ENCODE peak calls at places on chromosomes 4 and X, in seven cellular contexts. B is A549; H is cardiac fibroblast; G is pancreas; U is CD8-positive, alpha-beta T cell; M is retinal pigment epithelial cell; X is esophagus muscularis mucosa. P is an unnamed sample.
A peak's percentile ranks its signal among the peaks of the same experiment; 100 is the strongest.

GRCh38 chr4:163331629-163332360 is 601 bp downstream of the NPY1R start:
- DNase-seq in H (peak; percentile 18), M (no peak), B (no peak), G (peak; percentile 78), X (no peak), U (no peak), P (no peak)

GRCh38 chr4:7805533-7806079 is 134.1 kb downstream of the AFAP1 start:
- DNase-seq in B (peak; percentile 95), X (no peak), H (peak; percentile 98), U (no peak), M (peak; percentile 95), G (no peak), P (peak; percentile 88)

GRCh38 chr4:65831828-65832227 is 161.5 kb upstream of the EPHA5 start:
- DNase-seq in X (no peak), H (no peak), U (no peak), B (no peak), M (no peak), G (no peak), P (no peak)

GRCh38 chr4:28469886-28470285 is 1609.2 kb downstream of the STIM2 start:
- DNase-seq in U (no peak), G (no peak), M (no peak), X (no peak), H (peak; percentile 78), B (no peak), P (no peak)

GRCh38 chrX:71216446-71216845 is 6.6 kb upstream of the GJB1 start:
- DNase-seq in U (no peak), G (no peak), M (no peak), X (no peak), B (no peak), H (no peak), P (no peak)

GRCh38 chrX:118698516-118699247 is 28.7 kb upstream of the IL13RA1 start:
- DNase-seq in G (no peak), U (no peak), B (no peak), H (peak; percentile 40), X (no peak), M (no peak), P (no peak)

GRCh38 chr4:26619784-26620183 is 35.9 kb downstream of the TBC1D19 start:
- DNase-seq in G (no peak), M (no peak), X (no peak), B (no peak), U (no peak), H (peak; percentile 65), P (peak; percentile 19)

GRCh38 chr4:108058685-108059440 is 69.2 kb downstream of the HADH start:
- DNase-seq in H (peak; percentile 69), M (no peak), G (no peak), B (no peak), U (no peak), X (no peak), P (no peak)

GRCh38 chrX:69107747-69108410 is 57.4 kb downstream of the PJA1 start:
- DNase-seq in M (no peak), H (no peak), X (no peak), G (peak; percentile 27), B (no peak), U (no peak), P (no peak)

GRCh38 chr4:1599491-1600210 is 84.5 kb downstream of the FAM53A start:
- DNase-seq in M (no peak), H (no peak), G (peak; percentile 36), U (no peak), B (no peak), X (no peak), P (no peak)

GRCh38 chrX:150570512-150570911 is 2.1 kb downstream of the MTM1 start:
- DNase-seq in B (no peak), G (no peak), M (no peak), U (no peak), X (no peak), H (no peak), P (no peak)

GRCh38 chr4:100362363-100362762 is 155.5 kb downstream of the EMCN start:
- DNase-seq in H (peak; percentile 36), X (no peak), M (no peak), U (no peak), G (no peak), B (no peak), P (no peak)

GRCh38 chr4:46508216-46508615 is 118.3 kb upstream of the GABRA2 start:
- DNase-seq in B (no peak), U (no peak), X (no peak), G (no peak), M (no peak), H (no peak), P (no peak)

GRCh38 chrX:154738013-154738738 is 12.7 kb downstream of the GAB3 start:
- DNase-seq in G (no peak), H (peak; percentile 90), B (no peak), X (no peak), M (no peak), U (peak; percentile 33), P (no peak)

GRCh38 chrX:1581132-1581531 is 10.3 kb upstream of the AKAP17A start:
- DNase-seq in U (peak; percentile 72), G (no peak), H (peak; percentile 71), M (no peak), X (peak; percentile 70), B (peak; percentile 84), P (no peak)

DNA sequence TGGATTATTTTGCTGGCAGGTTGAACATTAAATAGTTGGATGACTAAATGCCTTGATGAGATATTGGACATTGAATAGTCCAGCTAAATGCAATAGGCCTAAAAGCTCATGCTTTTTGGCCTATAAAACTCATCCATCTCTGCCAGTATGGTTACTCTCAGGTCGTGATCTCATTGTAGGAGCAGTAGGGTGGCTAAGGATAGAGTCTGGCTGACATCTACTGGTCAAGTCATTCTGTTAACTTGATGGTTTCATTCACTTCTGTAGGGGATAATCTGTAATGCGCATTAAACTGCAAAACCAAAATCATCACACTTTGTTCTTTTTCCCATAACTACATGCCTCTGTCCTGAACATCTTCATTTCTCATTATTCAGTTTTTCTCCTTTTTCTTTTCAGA is 227.0 kb downstream of the DKK2 start:
- DNase-seq in B (peak; percentile 20), H (peak; percentile 81), X (no peak), U (no peak), M (no peak), G (no peak), P (no peak)
- TF ChIP-seq CTCF in B (peak; percentile 39), H (peak; percentile 64), X (peak; percentile 35), U (no peak), M (peak; percentile 43), G (no peak), P (peak; percentile 31)

GRCh38 chrX:56763556-56764152 is 34.6 kb downstream of the NBDY start:
- DNase-seq in U (no peak), H (no peak), G (peak; percentile 79), B (no peak), X (no peak), M (peak; percentile 2), P (no peak)

GRCh38 chrX:56764975-56765791 is 36.1 kb downstream of the NBDY start:
- DNase-seq in H (no peak), B (no peak), U (no peak), M (no peak), X (peak; percentile 14), G (peak; percentile 15), P (no peak)

GRCh38 chrX:56762707-56763555 is 33.9 kb downstream of the NBDY start:
- DNase-seq in H (no peak), G (peak; percentile 38), M (no peak), B (no peak), U (no peak), X (no peak), P (no peak)

GRCh38 chrX:56765816-56766553 is 36.9 kb downstream of the NBDY start:
- DNase-seq in G (no peak), X (peak; percentile 17), H (peak; percentile 15), M (no peak), B (no peak), U (no peak), P (no peak)

GRCh38 chrX:56764153-56764974 is 35.3 kb downstream of the NBDY start:
- DNase-seq in G (peak; percentile 89), M (peak; percentile 39), X (peak; percentile 55), H (peak; percentile 79), U (peak; percentile 58), B (peak; percentile 73), P (no peak)
- H3K4me3 ChIP-seq in G (peak overlapping the region; percentile 38), M (peak overlapping the region; percentile 40), X (peak overlapping the region; percentile 72), H (no peak overlapping the region), U (peak overlapping the region; percentile 35), B (no peak overlapping the region), P (peak overlapping the region; percentile 44)

GRCh38 chrX:152926279-152926678 is 28.4 kb downstream of the ZNF185 start:
- DNase-seq in X (no peak), H (peak; percentile 67), B (peak; percentile 64), G (no peak), M (no peak), U (peak; percentile 41), P (peak; percentile 37)
- TF ChIP-seq CTCF in X (peak; percentile 29), H (peak; percentile 43), B (peak; percentile 49), G (peak; percentile 14), M (peak; percentile 64), U (peak; percentile 20), P (peak; percentile 50)

DNA sequence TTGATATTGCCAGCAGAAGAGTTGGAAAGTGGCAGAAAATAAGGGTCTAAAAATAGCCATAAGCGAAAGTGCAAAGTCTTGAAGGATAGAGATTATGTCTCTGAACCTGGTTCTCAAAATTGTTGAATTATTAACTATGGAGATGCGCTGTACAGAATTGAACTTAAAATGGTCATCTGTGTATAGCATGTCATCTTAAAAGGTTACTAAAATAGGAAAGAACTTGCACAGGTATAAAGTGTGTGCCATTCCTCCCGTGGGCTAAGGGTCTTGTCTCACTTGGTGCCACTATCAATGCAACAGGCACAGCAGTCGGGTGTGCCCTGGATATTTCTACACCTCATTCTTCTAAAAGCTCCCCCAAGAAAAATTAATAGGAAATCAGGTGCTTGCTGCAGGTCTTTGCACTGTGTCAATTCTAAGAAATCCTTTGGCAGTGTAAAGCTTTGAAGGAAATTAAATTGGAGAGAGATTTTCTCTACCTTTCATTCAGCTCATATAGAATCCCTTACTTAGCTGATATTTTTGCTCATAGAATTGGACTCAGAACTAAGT is 2.4 kb downstream of the SORBS2 start:
- DNase-seq in B (no peak), G (no peak), H (no peak), M (no peak), X (no peak), U (no peak), P (no peak)
- H3K4me3 ChIP-seq in B (no peak overlapping the region), G (peak overlapping the region; percentile 48), H (no peak overlapping the region), M (peak overlapping the region; percentile 91), X (peak overlapping the region; percentile 51), U (no peak overlapping the region), P (no peak overlapping the region)

DNA sequence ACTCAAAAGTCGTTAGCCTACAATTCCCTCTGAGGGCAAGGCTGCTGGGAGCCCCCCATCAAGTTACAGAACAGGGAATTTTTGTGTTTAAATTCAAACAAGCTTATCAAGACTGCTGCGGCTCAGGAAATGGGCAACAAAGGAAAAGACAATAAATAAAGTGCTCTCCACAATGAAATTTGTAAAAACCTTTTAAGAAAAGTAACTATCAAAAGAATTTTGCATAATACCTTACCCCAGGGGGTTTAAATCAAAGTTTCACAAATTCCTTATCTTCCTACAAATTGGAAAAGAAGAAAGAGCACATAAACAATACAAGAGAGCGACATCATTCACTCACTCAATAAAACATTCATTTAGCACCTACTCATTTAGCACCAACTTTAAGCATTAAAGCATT is 97.9 kb upstream of the CCDC160 start:
- DNase-seq in G (no peak), M (no peak), U (no peak), H (no peak), X (no peak), B (no peak), P (no peak)
- TF ChIP-seq CTCF in G (no peak), M (no peak), U (no peak), H (no peak), X (no peak), B (no peak), P (no peak)

GRCh38 chrX:21194526-21194925 is 179.7 kb upstream of the CNKSR2 start:
- DNase-seq in U (no peak), X (no peak), G (no peak), M (no peak), H (no peak), B (no peak), P (no peak)
- H3K4me3 ChIP-seq in U (no peak overlapping the region), X (no peak overlapping the region), G (no peak overlapping the region), M (no peak overlapping the region), H (no peak overlapping the region), B (no peak overlapping the region), P (no peak overlapping the region)

GRCh38 chr4:129926936-129927335 is 831.0 kb downstream of the C4orf33 start:
- DNase-seq in U (no peak), M (no peak), B (no peak), G (no peak), H (peak; percentile 9), X (no peak), P (no peak)
- TF ChIP-seq CTCF in U (no peak), M (peak; percentile 13), B (peak; percentile 25), G (no peak), H (no peak), X (no peak), P (peak; percentile 17)

P was measured in kidney epithelial cell.